ENCODE peak calls at places on chromosome 14, in four cellular contexts. One of them, this sample, is unnamed.

GRCh38 chr14:104150201-104151027 is 12.0 kb downstream of the KIF26A start:
- DNase-seq in GM12878: no peak
- DNase-seq in K562: peak
- DNase-seq in HepG2: no peak
- DNase-seq in this sample: peak

GRCh38 chr14:42541535-42542001 is 934.9 kb downstream of the LRFN5 start:
- DNase-seq in GM12878: no peak
- DNase-seq in K562: no peak
- DNase-seq in HepG2: no peak
- DNase-seq in this sample: no peak

GRCh38 chr14:86532219-86532618 is 1002.3 kb downstream of the FLRT2 start:
- DNase-seq in GM12878: no peak
- DNase-seq in K562: no peak
- DNase-seq in HepG2: no peak
- DNase-seq in this sample: no peak

GRCh38 chr14:72443991-72444431 is 449.9 kb downstream of the DPF3 start:
- DNase-seq in GM12878: peak
- DNase-seq in K562: no peak
- DNase-seq in HepG2: no peak
- DNase-seq in this sample: no peak

GRCh38 chr14:73418227-73418626 is 40.1 kb downstream of the NUMB start:
- DNase-seq in GM12878: no peak
- DNase-seq in K562: no peak
- DNase-seq in HepG2: no peak
- DNase-seq in this sample: no peak

GRCh38 chr14:69910871-69911270 is 31.7 kb downstream of the SMOC1 start:
- DNase-seq in GM12878: no peak
- DNase-seq in K562: no peak
- DNase-seq in HepG2: no peak
- DNase-seq in this sample: no peak

GRCh38 chr14:92400579-92401444 is 77.8 kb downstream of the SLC24A4 start:
- DNase-seq in GM12878: peak
- DNase-seq in K562: no peak
- DNase-seq in HepG2: no peak
- DNase-seq in this sample: no peak

GRCh38 chr14:104871656-104872468 is 6.8 kb downstream of the CEP170B start:
- DNase-seq in GM12878: no peak
- DNase-seq in K562: no peak
- DNase-seq in HepG2: no peak
- DNase-seq in this sample: no peak

GRCh38 chr14:94110552-94111181 is at the start of gene IFI27:
- DNase-seq in GM12878: no peak
- DNase-seq in K562: peak
- DNase-seq in HepG2: no peak
- DNase-seq in this sample: no peak

GRCh38 chr14:104291123-104292000 is 153.0 kb downstream of the KIF26A start:
- DNase-seq in GM12878: no peak
- DNase-seq in K562: no peak
- DNase-seq in HepG2: no peak
- DNase-seq in this sample: peak

GRCh38 chr14:68000516-68000915 is 180.9 kb downstream of the RAD51B start:
- DNase-seq in GM12878: no peak
- DNase-seq in K562: no peak
- DNase-seq in HepG2: no peak
- DNase-seq in this sample: no peak

GRCh38 chr14:79514700-79515099 is 696.6 kb downstream of the DIO2 start:
- DNase-seq in GM12878: no peak
- DNase-seq in K562: no peak
- DNase-seq in HepG2: no peak
- DNase-seq in this sample: no peak

GRCh38 chr14:52032196-52032865 is 36.5 kb downstream of the NID2 start:
- DNase-seq in GM12878: no peak
- DNase-seq in K562: no peak
- DNase-seq in HepG2: no peak
- DNase-seq in this sample: no peak

GRCh38 chr14:90624228-90624627 is 192.0 kb downstream of the TTC7B start:
- DNase-seq in GM12878: no peak
- DNase-seq in K562: no peak
- DNase-seq in HepG2: peak
- DNase-seq in this sample: no peak

GRCh38 chr14:51004352-51004800 is 60.1 kb upstream of the PYGL start:
- DNase-seq in GM12878: no peak
- DNase-seq in K562: no peak
- DNase-seq in HepG2: no peak
- DNase-seq in this sample: no peak

GRCh38 chr14:54366726-54367707 is 29.8 kb upstream of the CDKN3 start:
- DNase-seq in GM12878: no peak
- DNase-seq in K562: peak
- DNase-seq in HepG2: peak
- DNase-seq in this sample: peak

GRCh38 chr14:100173353-100173752 is 13.9 kb upstream of the DEGS2 start:
- DNase-seq in GM12878: no peak
- DNase-seq in K562: no peak
- DNase-seq in HepG2: no peak
- DNase-seq in this sample: no peak

GRCh38 chr14:89613260-89614008 is 196.4 kb upstream of the FOXN3 start:
- DNase-seq in GM12878: no peak
- DNase-seq in K562: no peak
- DNase-seq in HepG2: no peak
- DNase-seq in this sample: no peak

GRCh38 chr14:28101992-28102391 is 664.6 kb upstream of the FOXG1 start:
- DNase-seq in GM12878: no peak
- DNase-seq in K562: no peak
- DNase-seq in HepG2: no peak
- DNase-seq in this sample: peak

GRCh38 chr14:67186789-67187188 is 2.5 kb upstream of the GARIN2 start:
- DNase-seq in GM12878: no peak
- DNase-seq in K562: no peak
- DNase-seq in HepG2: no peak
- DNase-seq in this sample: no peak

GRCh38 chr14:23286904-23287479 is 1.1 kb upstream of the HOMEZ start:
- DNase-seq in GM12878: no peak
- DNase-seq in K562: no peak
- DNase-seq in HepG2: no peak
- DNase-seq in this sample: no peak

GRCh38 chr14:68891851-68892660 is 87.0 kb downstream of the ACTN1 start:
- DNase-seq in GM12878: no peak
- DNase-seq in K562: peak
- DNase-seq in HepG2: no peak
- DNase-seq in this sample: no peak

GRCh38 chr14:63535918-63536317 is 7.3 kb downstream of the PPP2R5E start:
- DNase-seq in GM12878: no peak
- DNase-seq in K562: no peak
- DNase-seq in HepG2: no peak
- DNase-seq in this sample: no peak

GRCh38 chr14:60679566-60680258 is 30.4 kb upstream of the SIX1 start:
- DNase-seq in GM12878: no peak
- DNase-seq in K562: no peak
- DNase-seq in HepG2: no peak
- DNase-seq in this sample: no peak

GRCh38 chr14:30906752-30907658 is 32.6 kb downstream of the COCH start:
- DNase-seq in GM12878: no peak
- DNase-seq in K562: no peak
- DNase-seq in HepG2: peak
- DNase-seq in this sample: peak

GRCh38 chr14:57559561-57559960 is 65.9 kb upstream of the CCDC198 start:
- DNase-seq in GM12878: no peak
- DNase-seq in K562: no peak
- DNase-seq in HepG2: no peak
- DNase-seq in this sample: no peak

GRCh38 chr14:31835049-31835448 is 242.1 kb upstream of the ARHGAP5 start:
- DNase-seq in GM12878: no peak
- DNase-seq in K562: no peak
- DNase-seq in HepG2: no peak
- DNase-seq in this sample: no peak

GRCh38 chr14:64733899-64734298 is 29.7 kb downstream of the PLEKHG3 start:
- DNase-seq in GM12878: no peak
- DNase-seq in K562: no peak
- DNase-seq in HepG2: no peak
- DNase-seq in this sample: no peak
- H3K4me2 ChIP-seq in GM12878: no peak
- H3K4me2 ChIP-seq in K562: no peak
- H3K4me2 ChIP-seq in HepG2: no peak
- H3K4me2 ChIP-seq in this sample: no peak

GRCh38 chr14:61837336-61838229 is 75.4 kb downstream of the SNAPC1 start:
- DNase-seq in GM12878: peak
- DNase-seq in K562: peak
- DNase-seq in HepG2: peak
- DNase-seq in this sample: peak

GRCh38 chr14:61836184-61836583 is 74.0 kb downstream of the SNAPC1 start:
- DNase-seq in GM12878: no peak
- DNase-seq in K562: no peak
- DNase-seq in HepG2: no peak
- DNase-seq in this sample: no peak

GRCh38 chr14:61839452-61839851 is 77.2 kb downstream of the SNAPC1 start:
- DNase-seq in GM12878: no peak
- DNase-seq in K562: no peak
- DNase-seq in HepG2: no peak
- DNase-seq in this sample: no peak

GRCh38 chr14:61836807-61837206 is 74.6 kb downstream of the SNAPC1 start:
- DNase-seq in GM12878: no peak
- DNase-seq in K562: no peak
- DNase-seq in HepG2: no peak
- DNase-seq in this sample: no peak

DNA sequence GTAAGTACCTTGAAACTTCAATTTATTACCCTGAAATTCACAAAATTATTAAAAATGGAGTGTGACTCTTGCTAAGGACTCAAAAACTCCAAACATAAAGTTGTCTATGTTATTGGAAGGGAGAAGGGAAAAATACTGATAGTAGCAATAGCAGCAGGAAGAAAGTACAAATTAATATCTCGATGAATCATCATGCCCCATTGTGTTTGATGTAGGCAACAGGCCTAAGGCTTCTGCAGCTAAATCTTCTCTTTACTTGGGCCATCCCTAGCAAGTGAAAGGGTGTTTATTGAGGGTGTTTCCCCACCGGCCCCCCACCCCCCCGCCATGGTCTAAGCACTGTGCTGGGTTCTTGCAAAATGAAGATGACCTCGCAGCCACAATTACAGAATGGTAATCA is 76.4 kb downstream of the SNAPC1 start:
- DNase-seq in GM12878: no peak
- DNase-seq in K562: no peak
- DNase-seq in HepG2: no peak
- DNase-seq in this sample: no peak
- TF ChIP-seq FOXM1 in GM12878: no peak
- TF ChIP-seq FOXM1 in K562: no peak
- TF ChIP-seq FOXM1 in HepG2: no peak
- TF ChIP-seq FOXM1 in this sample: no peak

GRCh38 chr14:49972199-49972671 is 79.4 kb downstream of the ARF6 start:
- DNase-seq in GM12878: no peak
- DNase-seq in K562: no peak
- DNase-seq in HepG2: no peak
- DNase-seq in this sample: no peak

GRCh38 chr14:49975286-49975685 is 82.4 kb downstream of the ARF6 start:
- DNase-seq in GM12878: no peak
- DNase-seq in K562: no peak
- DNase-seq in HepG2: no peak
- DNase-seq in this sample: no peak

GRCh38 chr14:49970474-49971147 is 77.7 kb downstream of the ARF6 start:
- DNase-seq in GM12878: no peak
- DNase-seq in K562: peak
- DNase-seq in HepG2: no peak
- DNase-seq in this sample: no peak

GRCh38 chr14:49971156-49972141 is 78.6 kb downstream of the ARF6 start:
- DNase-seq in GM12878: peak
- DNase-seq in K562: no peak
- DNase-seq in HepG2: no peak
- DNase-seq in this sample: no peak

DNA sequence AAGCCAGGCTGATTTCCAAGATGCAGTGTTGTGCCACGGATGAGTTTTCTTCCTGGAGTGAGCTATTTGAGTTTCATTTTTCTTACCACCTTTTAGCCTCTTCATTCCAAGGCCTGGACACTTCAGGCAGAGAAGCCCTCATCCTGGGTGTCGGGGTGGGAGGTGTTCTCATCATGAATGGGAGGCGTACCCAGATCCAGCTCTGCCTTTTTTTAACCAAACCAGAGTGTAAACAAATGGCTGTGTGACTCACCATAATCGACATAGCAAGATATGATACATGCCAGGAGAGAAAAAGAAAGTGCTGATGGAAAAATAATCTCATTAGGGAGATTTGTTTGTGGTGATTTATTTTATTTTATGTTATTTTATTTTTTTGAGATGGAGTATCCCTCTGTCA is 80.0 kb downstream of the ARF6 start:
- DNase-seq in GM12878: no peak
- DNase-seq in K562: no peak
- DNase-seq in HepG2: peak
- DNase-seq in this sample: no peak
- TF ChIP-seq NFIC in GM12878: no peak
- TF ChIP-seq NFIC in K562: no peak
- TF ChIP-seq NFIC in HepG2: no peak
- TF ChIP-seq NFIC in this sample: no peak

GRCh38 chr14:36511981-36512584 is 7.9 kb downstream of the NKX2-1 start:
- DNase-seq in GM12878: no peak
- DNase-seq in K562: no peak
- DNase-seq in HepG2: no peak
- DNase-seq in this sample: no peak
- H3K4me2 ChIP-seq in GM12878: no peak
- H3K4me2 ChIP-seq in K562: no peak
- H3K4me2 ChIP-seq in HepG2: no peak
- H3K4me2 ChIP-seq in this sample: no peak